ENCODE peak calls at places on chromosome 11, in ten cellular contexts. One of them, this sample, is unnamed. For H3K27me3 and H3K9me3, the result is how much of the 10 kb centered on the place peaks cover.

GRCh38 chr11:117281159-117281558 is 10.0 kb upstream of the BACE1-AS start:
- DNase-seq in tibial nerve: no peak
- DNase-seq in right lobe of liver: no peak
- DNase-seq in heart left ventricle: no peak
- DNase-seq in IMR-90: peak
- DNase-seq in naive thymus-derived CD4-positive, alpha-beta T cell: no peak
- DNase-seq in effector memory CD4-positive, alpha-beta T cell: no peak
- DNase-seq in hepatocyte: peak
- DNase-seq in fibroblast of lung: peak
- DNase-seq in gastrocnemius medialis: no peak
- DNase-seq in this sample: peak

GRCh38 chr11:118834428-118835028 is 43.6 kb upstream of the DDX6 start:
- DNase-seq in tibial nerve: no peak
- DNase-seq in right lobe of liver: no peak
- DNase-seq in heart left ventricle: no peak
- DNase-seq in IMR-90: peak
- DNase-seq in naive thymus-derived CD4-positive, alpha-beta T cell: no peak
- DNase-seq in effector memory CD4-positive, alpha-beta T cell: no peak
- DNase-seq in hepatocyte: no peak
- DNase-seq in fibroblast of lung: peak
- DNase-seq in gastrocnemius medialis: no peak
- DNase-seq in this sample: no peak

GRCh38 chr11:113681711-113682410 is 24.2 kb downstream of the TMPRSS5 start:
- DNase-seq in tibial nerve: no peak
- DNase-seq in right lobe of liver: no peak
- DNase-seq in heart left ventricle: no peak
- DNase-seq in IMR-90: no peak
- DNase-seq in naive thymus-derived CD4-positive, alpha-beta T cell: no peak
- DNase-seq in effector memory CD4-positive, alpha-beta T cell: no peak
- DNase-seq in hepatocyte: peak
- DNase-seq in fibroblast of lung: no peak
- DNase-seq in gastrocnemius medialis: no peak
- DNase-seq in this sample: no peak

GRCh38 chr11:3879967-3880542 is 24.6 kb downstream of the STIM1 start:
- DNase-seq in tibial nerve: no peak
- DNase-seq in right lobe of liver: peak
- DNase-seq in heart left ventricle: no peak
- DNase-seq in IMR-90: no peak
- DNase-seq in naive thymus-derived CD4-positive, alpha-beta T cell: no peak
- DNase-seq in effector memory CD4-positive, alpha-beta T cell: no peak
- DNase-seq in hepatocyte: peak
- DNase-seq in fibroblast of lung: no peak
- DNase-seq in gastrocnemius medialis: no peak
- DNase-seq in this sample: no peak

GRCh38 chr11:44680982-44681597 is 45.7 kb upstream of the TSPAN18 start:
- DNase-seq in tibial nerve: no peak
- DNase-seq in right lobe of liver: no peak
- DNase-seq in heart left ventricle: no peak
- DNase-seq in IMR-90: no peak
- DNase-seq in naive thymus-derived CD4-positive, alpha-beta T cell: peak
- DNase-seq in effector memory CD4-positive, alpha-beta T cell: peak
- DNase-seq in hepatocyte: peak
- DNase-seq in fibroblast of lung: no peak
- DNase-seq in gastrocnemius medialis: no peak
- DNase-seq in this sample: no peak

GRCh38 chr11:104067534-104067933 is 31.1 kb downstream of the DDI1 start:
- DNase-seq in tibial nerve: no peak
- DNase-seq in right lobe of liver: no peak
- DNase-seq in heart left ventricle: no peak
- DNase-seq in IMR-90: no peak
- DNase-seq in naive thymus-derived CD4-positive, alpha-beta T cell: no peak
- DNase-seq in effector memory CD4-positive, alpha-beta T cell: no peak
- DNase-seq in hepatocyte: no peak
- DNase-seq in fibroblast of lung: no peak
- DNase-seq in gastrocnemius medialis: no peak
- DNase-seq in this sample: no peak

GRCh38 chr11:9530901-9531625 is 42.4 kb upstream of the WEE1 start:
- DNase-seq in tibial nerve: no peak
- DNase-seq in right lobe of liver: no peak
- DNase-seq in heart left ventricle: no peak
- DNase-seq in IMR-90: no peak
- DNase-seq in naive thymus-derived CD4-positive, alpha-beta T cell: no peak
- DNase-seq in effector memory CD4-positive, alpha-beta T cell: no peak
- DNase-seq in hepatocyte: no peak
- DNase-seq in fibroblast of lung: no peak
- DNase-seq in gastrocnemius medialis: no peak
- DNase-seq in this sample: no peak

GRCh38 chr11:82698576-82699352 is 34.9 kb downstream of the FAM181B start:
- DNase-seq in tibial nerve: no peak
- DNase-seq in right lobe of liver: no peak
- DNase-seq in heart left ventricle: no peak
- DNase-seq in IMR-90: no peak
- DNase-seq in naive thymus-derived CD4-positive, alpha-beta T cell: no peak
- DNase-seq in effector memory CD4-positive, alpha-beta T cell: no peak
- DNase-seq in hepatocyte: no peak
- DNase-seq in fibroblast of lung: no peak
- DNase-seq in gastrocnemius medialis: no peak
- DNase-seq in this sample: no peak

GRCh38 chr11:122642472-122642922 is 13.0 kb upstream of the UBASH3B start:
- DNase-seq in tibial nerve: no peak
- DNase-seq in right lobe of liver: no peak
- DNase-seq in heart left ventricle: no peak
- DNase-seq in IMR-90: peak
- DNase-seq in naive thymus-derived CD4-positive, alpha-beta T cell: no peak
- DNase-seq in effector memory CD4-positive, alpha-beta T cell: no peak
- DNase-seq in hepatocyte: peak
- DNase-seq in fibroblast of lung: peak
- DNase-seq in gastrocnemius medialis: no peak
- DNase-seq in this sample: no peak

GRCh38 chr11:61152816-61153592 is 8.2 kb downstream of the VPS37C start:
- DNase-seq in tibial nerve: no peak
- DNase-seq in right lobe of liver: no peak
- DNase-seq in heart left ventricle: no peak
- DNase-seq in IMR-90: peak
- DNase-seq in naive thymus-derived CD4-positive, alpha-beta T cell: no peak
- DNase-seq in effector memory CD4-positive, alpha-beta T cell: no peak
- DNase-seq in hepatocyte: no peak
- DNase-seq in fibroblast of lung: peak
- DNase-seq in gastrocnemius medialis: no peak
- DNase-seq in this sample: no peak

GRCh38 chr11:1231396-1232327 is 8.8 kb downstream of the MUC5B start:
- DNase-seq in tibial nerve: no peak
- DNase-seq in right lobe of liver: peak
- DNase-seq in heart left ventricle: no peak
- DNase-seq in IMR-90: no peak
- DNase-seq in naive thymus-derived CD4-positive, alpha-beta T cell: no peak
- DNase-seq in effector memory CD4-positive, alpha-beta T cell: no peak
- DNase-seq in hepatocyte: no peak
- DNase-seq in fibroblast of lung: no peak
- DNase-seq in gastrocnemius medialis: no peak
- DNase-seq in this sample: no peak

GRCh38 chr11:116422556-116422955 is 350.2 kb downstream of the BUD13 start:
- DNase-seq in tibial nerve: no peak
- DNase-seq in right lobe of liver: no peak
- DNase-seq in heart left ventricle: no peak
- DNase-seq in IMR-90: no peak
- DNase-seq in naive thymus-derived CD4-positive, alpha-beta T cell: no peak
- DNase-seq in effector memory CD4-positive, alpha-beta T cell: no peak
- DNase-seq in hepatocyte: no peak
- DNase-seq in fibroblast of lung: no peak
- DNase-seq in gastrocnemius medialis: no peak
- DNase-seq in this sample: no peak

GRCh38 chr11:80103149-80103859 is 662.5 kb upstream of the TENM4 start:
- DNase-seq in tibial nerve: no peak
- DNase-seq in right lobe of liver: no peak
- DNase-seq in heart left ventricle: no peak
- DNase-seq in IMR-90: peak
- DNase-seq in naive thymus-derived CD4-positive, alpha-beta T cell: no peak
- DNase-seq in effector memory CD4-positive, alpha-beta T cell: no peak
- DNase-seq in hepatocyte: peak
- DNase-seq in fibroblast of lung: peak
- DNase-seq in gastrocnemius medialis: no peak
- DNase-seq in this sample: no peak

GRCh38 chr11:2674681-2675131 is 25.1 kb downstream of the KCNQ1OT1 start:
- DNase-seq in tibial nerve: no peak
- DNase-seq in right lobe of liver: no peak
- DNase-seq in heart left ventricle: peak
- DNase-seq in IMR-90: no peak
- DNase-seq in naive thymus-derived CD4-positive, alpha-beta T cell: no peak
- DNase-seq in effector memory CD4-positive, alpha-beta T cell: no peak
- DNase-seq in hepatocyte: no peak
- DNase-seq in fibroblast of lung: no peak
- DNase-seq in gastrocnemius medialis: no peak
- DNase-seq in this sample: peak

GRCh38 chr11:110251837-110252236 is 44.6 kb downstream of the RDX start:
- DNase-seq in tibial nerve: no peak
- DNase-seq in right lobe of liver: no peak
- DNase-seq in heart left ventricle: peak
- DNase-seq in IMR-90: peak
- DNase-seq in naive thymus-derived CD4-positive, alpha-beta T cell: no peak
- DNase-seq in effector memory CD4-positive, alpha-beta T cell: no peak
- DNase-seq in hepatocyte: no peak
- DNase-seq in fibroblast of lung: peak
- DNase-seq in gastrocnemius medialis: peak
- DNase-seq in this sample: no peak

GRCh38 chr11:12223771-12224536 is 113.6 kb downstream of the MICAL2 start:
- DNase-seq in tibial nerve: no peak
- DNase-seq in right lobe of liver: no peak
- DNase-seq in heart left ventricle: no peak
- DNase-seq in IMR-90: peak
- DNase-seq in naive thymus-derived CD4-positive, alpha-beta T cell: no peak
- DNase-seq in effector memory CD4-positive, alpha-beta T cell: no peak
- DNase-seq in hepatocyte: peak
- DNase-seq in fibroblast of lung: peak
- DNase-seq in gastrocnemius medialis: no peak
- DNase-seq in this sample: no peak

GRCh38 chr11:124591430-124591829 is 19.8 kb upstream of the PANX3 start:
- DNase-seq in tibial nerve: no peak
- DNase-seq in right lobe of liver: no peak
- DNase-seq in heart left ventricle: no peak
- DNase-seq in IMR-90: no peak
- DNase-seq in naive thymus-derived CD4-positive, alpha-beta T cell: no peak
- DNase-seq in effector memory CD4-positive, alpha-beta T cell: no peak
- DNase-seq in hepatocyte: no peak
- DNase-seq in fibroblast of lung: no peak
- DNase-seq in gastrocnemius medialis: no peak
- DNase-seq in this sample: no peak

GRCh38 chr11:70074701-70075100 is 3.4 kb upstream of the ANO1 start:
- DNase-seq in tibial nerve: no peak
- DNase-seq in right lobe of liver: no peak
- DNase-seq in heart left ventricle: peak
- DNase-seq in IMR-90: no peak
- DNase-seq in naive thymus-derived CD4-positive, alpha-beta T cell: no peak
- DNase-seq in effector memory CD4-positive, alpha-beta T cell: no peak
- DNase-seq in hepatocyte: no peak
- DNase-seq in fibroblast of lung: no peak
- DNase-seq in gastrocnemius medialis: no peak
- DNase-seq in this sample: no peak
- H3K27me3 ChIP-seq in tibial nerve: under half
- H3K27me3 ChIP-seq in right lobe of liver: under half
- H3K27me3 ChIP-seq in heart left ventricle: under half
- H3K27me3 ChIP-seq in IMR-90: under half
- H3K27me3 ChIP-seq in naive thymus-derived CD4-positive, alpha-beta T cell: under half
- H3K27me3 ChIP-seq in effector memory CD4-positive, alpha-beta T cell: under half
- H3K27me3 ChIP-seq in hepatocyte: half or more
- H3K27me3 ChIP-seq in fibroblast of lung: under half
- H3K27me3 ChIP-seq in gastrocnemius medialis: under half
- H3K27me3 ChIP-seq in this sample: under half

GRCh38 chr11:85699957-85700741 is 14.2 kb upstream of the CCDC89 start:
- DNase-seq in tibial nerve: no peak
- DNase-seq in right lobe of liver: no peak
- DNase-seq in heart left ventricle: no peak
- DNase-seq in IMR-90: no peak
- DNase-seq in naive thymus-derived CD4-positive, alpha-beta T cell: no peak
- DNase-seq in effector memory CD4-positive, alpha-beta T cell: no peak
- DNase-seq in hepatocyte: no peak
- DNase-seq in fibroblast of lung: no peak
- DNase-seq in gastrocnemius medialis: no peak
- DNase-seq in this sample: no peak
- H3K9me3 ChIP-seq in tibial nerve: under half
- H3K9me3 ChIP-seq in right lobe of liver: under half
- H3K9me3 ChIP-seq in heart left ventricle: under half
- H3K9me3 ChIP-seq in IMR-90: under half
- H3K9me3 ChIP-seq in naive thymus-derived CD4-positive, alpha-beta T cell: under half
- H3K9me3 ChIP-seq in effector memory CD4-positive, alpha-beta T cell: under half
- H3K9me3 ChIP-seq in hepatocyte: under half
- H3K9me3 ChIP-seq in fibroblast of lung: under half
- H3K9me3 ChIP-seq in gastrocnemius medialis: under half
- H3K9me3 ChIP-seq in this sample: under half

GRCh38 chr11:86060544-86060943 is 8.3 kb downstream of the PICALM start:
- DNase-seq in tibial nerve: no peak
- DNase-seq in right lobe of liver: no peak
- DNase-seq in heart left ventricle: no peak
- DNase-seq in IMR-90: no peak
- DNase-seq in naive thymus-derived CD4-positive, alpha-beta T cell: no peak
- DNase-seq in effector memory CD4-positive, alpha-beta T cell: no peak
- DNase-seq in hepatocyte: no peak
- DNase-seq in fibroblast of lung: no peak
- DNase-seq in gastrocnemius medialis: no peak
- DNase-seq in this sample: no peak
- H3K4me3 ChIP-seq in tibial nerve: no peak
- H3K4me3 ChIP-seq in right lobe of liver: no peak
- H3K4me3 ChIP-seq in heart left ventricle: no peak
- H3K4me3 ChIP-seq in IMR-90: no peak
- H3K4me3 ChIP-seq in naive thymus-derived CD4-positive, alpha-beta T cell: no peak
- H3K4me3 ChIP-seq in effector memory CD4-positive, alpha-beta T cell: no peak
- H3K4me3 ChIP-seq in hepatocyte: no peak
- H3K4me3 ChIP-seq in fibroblast of lung: no peak
- H3K4me3 ChIP-seq in gastrocnemius medialis: no peak
- H3K4me3 ChIP-seq in this sample: no peak

DNA sequence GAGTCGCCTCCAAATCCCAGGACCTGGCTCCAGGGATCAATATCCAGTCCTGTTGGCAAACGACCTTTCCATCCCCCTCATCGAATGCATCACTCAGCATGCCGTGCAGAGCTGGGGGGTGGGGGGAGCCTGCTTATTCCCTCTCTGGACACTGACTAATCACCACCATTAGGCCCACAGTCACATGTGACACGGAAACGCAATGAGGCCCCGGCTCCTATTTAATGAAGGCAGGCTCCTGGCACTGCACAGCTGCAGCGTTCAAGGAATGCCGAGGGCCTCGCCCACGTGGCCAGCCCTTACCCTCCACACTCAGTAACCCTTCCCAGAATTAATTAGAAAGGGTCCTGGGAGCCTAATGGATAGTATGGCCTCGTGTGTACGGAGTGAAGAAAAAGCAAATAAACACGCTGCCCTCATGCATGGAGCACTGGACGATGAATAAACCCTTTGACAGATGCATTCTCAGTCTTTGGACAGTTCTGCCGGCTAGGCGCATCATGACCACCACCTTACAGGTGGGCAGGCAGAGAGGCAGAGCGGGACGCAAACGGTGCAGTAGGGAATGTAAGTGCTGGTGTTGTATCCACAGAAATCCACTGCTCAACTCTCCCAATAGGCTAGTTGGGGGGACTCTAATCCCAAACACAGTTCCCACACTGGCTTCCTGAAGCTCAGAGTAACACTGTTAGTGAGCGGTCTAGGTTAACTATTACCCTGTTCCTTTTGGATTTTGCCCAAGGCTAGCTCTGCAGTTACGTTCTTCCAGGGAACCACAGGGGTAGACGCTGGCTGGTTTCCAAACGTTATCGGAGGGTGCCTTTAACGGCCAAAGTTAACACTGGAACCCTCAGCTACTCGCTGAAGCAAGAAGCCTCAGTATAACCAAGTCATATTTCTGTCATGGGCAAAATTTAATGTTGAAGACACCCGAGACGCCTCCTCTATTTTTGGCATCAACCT is 490.1 kb downstream of the OPCML start:
- DNase-seq in tibial nerve: no peak
- DNase-seq in right lobe of liver: no peak
- DNase-seq in heart left ventricle: no peak
- DNase-seq in IMR-90: no peak
- DNase-seq in naive thymus-derived CD4-positive, alpha-beta T cell: no peak
- DNase-seq in effector memory CD4-positive, alpha-beta T cell: no peak
- DNase-seq in hepatocyte: no peak
- DNase-seq in fibroblast of lung: no peak
- DNase-seq in gastrocnemius medialis: no peak
- DNase-seq in this sample: no peak
- H3K27me3 ChIP-seq in tibial nerve: under half
- H3K27me3 ChIP-seq in right lobe of liver: under half
- H3K27me3 ChIP-seq in heart left ventricle: under half
- H3K27me3 ChIP-seq in IMR-90: under half
- H3K27me3 ChIP-seq in naive thymus-derived CD4-positive, alpha-beta T cell: under half
- H3K27me3 ChIP-seq in effector memory CD4-positive, alpha-beta T cell: under half
- H3K27me3 ChIP-seq in hepatocyte: under half
- H3K27me3 ChIP-seq in fibroblast of lung: under half
- H3K27me3 ChIP-seq in gastrocnemius medialis: under half
- H3K27me3 ChIP-seq in this sample: under half

This sample was measured in uterus.